ENCODE peak calls at places on chromosome 2, in five cellular contexts. M is H1, R is HepG2, L is GM12878, C is NT2/D1. H is an unnamed sample.

GRCh38 chr2:119523959-119524694 is at the start of gene SCTR:
- DNase-seq in M (peak), R (no peak), L (no peak), C (no peak), H (no peak)

GRCh38 chr2:222797308-222797707 is 63.5 kb upstream of the ACSL3 start:
- DNase-seq in M (no peak), R (peak), L (no peak), C (no peak), H (peak)

GRCh38 chr2:104465978-104466377 is 387.9 kb upstream of the POU3F3 start:
- DNase-seq in M (no peak), R (no peak), L (no peak), C (no peak), H (no peak)

GRCh38 chr2:237295889-237296480 is 118.0 kb downstream of the COL6A3 start:
- DNase-seq in M (no peak), R (no peak), L (no peak), C (no peak), H (no peak)

GRCh38 chr2:219104107-219105050 is 43.7 kb upstream of the IHH start:
- DNase-seq in M (no peak), R (peak), L (no peak), C (peak), H (peak)

GRCh38 chr2:159449504-159450124 is 163.1 kb upstream of the WDSUB1 start:
- DNase-seq in M (no peak), R (no peak), L (no peak), C (no peak), H (no peak)

GRCh38 chr2:98376301-98376945 is 30.2 kb downstream of the CNGA3 start:
- DNase-seq in M (peak), R (no peak), L (no peak), C (no peak), H (no peak)

GRCh38 chr2:224038049-224038829 is 847 bp downstream of the SERPINE2 start:
- DNase-seq in M (peak), R (peak), L (no peak), C (peak), H (peak)

GRCh38 chr2:200357845-200358244 is 51.4 kb downstream of the SPATS2L start:
- DNase-seq in M (no peak), R (no peak), L (no peak), C (no peak), H (no peak)

GRCh38 chr2:98985905-98986666 is 50.1 kb upstream of the CRACDL start:
- DNase-seq in M (no peak), R (no peak), L (no peak), C (no peak), H (no peak)

GRCh38 chr2:171136024-171136423 is 24.7 kb downstream of the TLK1 start:
- DNase-seq in M (no peak), R (no peak), L (peak), C (no peak), H (no peak)

GRCh38 chr2:12502759-12503158 is 214.0 kb upstream of the TRIB2 start:
- DNase-seq in M (no peak), R (no peak), L (no peak), C (no peak), H (no peak)

DNA sequence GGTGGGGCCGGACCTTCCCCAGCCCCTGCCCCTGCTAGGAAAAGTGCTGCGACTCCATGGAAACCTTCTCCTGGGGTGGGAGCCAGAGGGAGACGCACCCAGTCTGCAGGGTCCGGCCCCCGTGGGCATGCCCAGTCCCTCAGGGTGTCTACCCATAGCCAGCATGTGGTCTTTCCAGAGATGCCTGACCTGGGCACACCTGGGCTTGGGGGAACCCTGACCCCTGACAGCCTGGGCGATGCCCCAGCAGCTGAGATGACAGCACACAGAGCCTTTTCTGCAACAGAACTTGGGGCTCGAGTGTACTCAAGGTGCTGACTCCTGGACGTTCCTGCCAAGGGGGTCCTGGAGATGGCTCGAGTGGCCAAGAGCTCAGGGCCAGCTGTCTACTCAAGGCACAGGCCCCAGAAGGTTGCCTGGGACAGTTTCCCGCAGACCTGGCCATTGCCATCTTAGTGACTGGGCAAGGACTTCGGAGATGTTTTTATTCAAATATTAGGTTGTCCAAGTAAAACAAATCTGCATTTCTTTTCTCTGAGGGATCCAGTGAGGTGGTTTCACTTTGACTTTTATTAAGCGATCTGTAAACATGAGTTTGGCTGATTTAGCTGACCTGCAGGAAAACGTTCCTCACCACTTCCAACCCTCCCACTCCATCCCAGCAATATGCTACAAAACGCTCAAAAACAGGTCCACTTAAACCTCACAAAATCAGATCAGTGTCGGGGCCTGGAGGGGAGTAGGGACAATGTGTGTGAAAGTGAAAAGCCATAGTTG is 228.0 kb downstream of the EIPR1 start:
- DNase-seq in M (no peak), R (no peak), L (no peak), C (no peak), H (no peak)
- TF ChIP-seq SUZ12 in M (no peak), R (no peak), L (no peak), C (no peak), H (no peak)

DNA sequence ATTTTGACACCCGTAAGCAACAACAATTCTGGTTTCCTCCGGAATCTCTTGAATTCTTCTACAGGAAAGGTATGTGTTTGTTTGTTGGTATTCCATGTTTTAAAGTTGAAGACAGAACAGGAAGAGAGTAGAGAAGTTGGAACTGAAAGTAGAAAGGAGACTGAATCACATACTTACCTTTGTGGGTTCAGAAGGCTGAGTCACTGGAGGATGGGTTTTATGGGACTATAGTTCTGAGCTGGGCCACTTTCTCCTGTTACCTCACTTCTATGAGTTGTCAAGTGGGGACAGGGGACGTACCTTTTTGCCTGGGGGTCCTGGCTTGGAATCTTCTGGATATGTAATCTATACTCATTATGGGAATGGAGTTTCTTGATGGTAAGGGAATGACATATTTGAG is 40.9 kb downstream of the KDM3A start:
- DNase-seq in M (no peak), R (no peak), L (no peak), C (no peak), H (no peak)
- TF ChIP-seq SUZ12 in M (no peak), R (no peak), L (no peak), C (no peak), H (no peak)

DNA sequence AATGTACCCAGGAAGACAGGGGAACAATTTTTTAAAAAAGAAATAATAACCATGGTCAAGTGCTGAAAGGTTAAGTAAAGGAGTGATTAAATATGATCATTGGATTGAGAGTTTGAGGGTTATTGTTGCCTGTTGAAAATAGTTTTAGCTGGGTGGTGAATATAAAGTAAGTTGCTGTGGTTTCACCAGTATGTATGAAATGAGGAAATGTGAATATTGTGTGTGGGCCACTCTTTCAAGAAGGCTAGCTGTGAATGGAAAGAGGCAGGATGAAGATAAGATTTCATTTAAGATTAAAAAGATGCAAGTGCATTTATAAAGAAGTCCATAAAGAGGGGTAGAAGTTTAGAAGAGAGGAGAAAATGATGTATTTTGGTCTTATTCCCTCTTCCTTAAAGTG is 53.8 kb downstream of the GULP1 start:
- DNase-seq in M (no peak), R (no peak), L (no peak), C (no peak), H (no peak)
- TF ChIP-seq SUZ12 in M (no peak), R (no peak), L (no peak), C (no peak), H (no peak)

DNA sequence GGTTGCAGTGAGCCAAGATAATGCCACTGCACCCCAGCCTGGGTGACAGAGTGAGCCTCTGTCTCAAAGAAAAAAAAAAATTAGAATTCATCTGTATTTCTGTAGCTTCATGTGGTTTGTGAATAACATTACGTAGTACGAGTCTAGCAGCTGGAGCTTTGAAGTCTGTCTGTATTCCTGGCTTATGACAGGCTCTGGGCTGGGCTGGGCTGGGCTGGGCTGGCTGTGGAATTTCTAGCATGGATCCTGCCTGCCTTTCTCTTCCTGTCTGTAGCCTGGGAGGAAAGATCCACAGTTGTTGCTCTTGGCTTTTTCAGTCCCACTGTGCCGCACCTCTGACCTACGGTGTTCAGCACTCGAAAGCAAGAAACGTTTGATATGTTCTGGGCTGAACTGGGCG is 55.5 kb downstream of the BOLA3 start:
- DNase-seq in M (peak), R (no peak), L (no peak), C (no peak), H (no peak)
- TF ChIP-seq SUZ12 in M (no peak), R (no peak), L (no peak), C (no peak), H (no peak)

GRCh38 chr2:109663721-109664120 is 49.6 kb downstream of the SOWAHC start:
- DNase-seq in M (no peak), R (peak), L (no peak), C (no peak), H (no peak)

GRCh38 chr2:109659356-109660045 is 45.3 kb downstream of the SOWAHC start:
- DNase-seq in M (no peak), R (no peak), L (no peak), C (no peak), H (no peak)

GRCh38 chr2:109662889-109663288 is 48.7 kb downstream of the SOWAHC start:
- DNase-seq in M (no peak), R (peak), L (no peak), C (no peak), H (no peak)

GRCh38 chr2:109655287-109655686 is 41.1 kb downstream of the SOWAHC start:
- DNase-seq in M (no peak), R (no peak), L (no peak), C (no peak), H (no peak)

DNA sequence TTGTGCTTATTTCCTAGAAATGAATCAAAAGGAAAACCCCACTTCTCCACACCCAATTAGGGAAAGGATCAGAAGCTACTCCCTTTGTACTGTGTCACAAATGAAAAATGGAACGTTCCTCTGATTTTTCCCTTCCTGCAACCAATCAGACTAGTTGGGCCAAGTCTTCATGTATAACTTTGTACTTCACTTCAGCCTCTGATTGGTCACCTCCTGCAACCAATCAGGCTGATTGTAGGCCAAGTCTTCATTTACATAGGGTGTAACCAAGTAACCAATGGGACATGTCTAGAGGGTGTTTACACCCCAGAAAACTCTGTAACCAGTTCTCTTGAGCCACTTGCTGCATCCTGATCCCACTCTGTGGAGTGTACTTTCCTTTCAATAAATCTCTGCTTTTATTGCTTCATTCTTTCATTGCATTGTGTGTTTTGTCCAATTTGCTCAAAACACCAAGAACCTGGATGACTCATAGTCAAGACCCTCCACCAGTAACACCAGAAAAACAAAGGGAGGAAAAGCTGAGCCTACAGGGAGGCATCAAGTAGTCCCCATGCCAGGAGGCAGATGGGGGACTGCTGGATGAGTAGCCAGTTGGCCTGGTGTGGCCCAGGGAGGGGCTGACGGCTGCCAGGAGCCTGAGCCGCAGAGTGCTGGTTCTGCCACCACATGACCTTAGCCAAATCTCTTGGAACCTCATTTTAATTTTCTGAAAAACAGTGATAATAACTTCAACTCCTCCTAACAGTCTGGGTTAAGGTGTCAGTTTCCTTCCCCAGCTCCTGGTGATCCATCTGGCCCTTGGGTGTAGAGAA is 46.1 kb downstream of the SOWAHC start:
- DNase-seq in M (no peak), R (peak), L (no peak), C (no peak), H (no peak)
- TF ChIP-seq SUZ12 in M (no peak), R (no peak), L (no peak), C (no peak), H (no peak)

GRCh38 chr2:115071534-115071933 is 629.1 kb downstream of the DPP10 start:
- DNase-seq in M (no peak), R (no peak), L (no peak), C (no peak), H (no peak)
- TF ChIP-seq SUZ12 in M (no peak), R (no peak), L (no peak), C (no peak), H (no peak)

GRCh38 chr2:10549621-10550020 is 101.5 kb upstream of the ODC1 start:
- DNase-seq in M (no peak), R (no peak), L (no peak), C (no peak), H (no peak)

GRCh38 chr2:10552871-10553245 is 104.7 kb upstream of the ODC1 start:
- DNase-seq in M (no peak), R (no peak), L (no peak), C (no peak), H (no peak)

GRCh38 chr2:10550206-10551001 is 102.3 kb upstream of the ODC1 start:
- DNase-seq in M (no peak), R (no peak), L (no peak), C (no peak), H (no peak)

GRCh38 chr2:10551496-10551895 is 103.4 kb upstream of the ODC1 start:
- DNase-seq in M (no peak), R (no peak), L (no peak), C (no peak), H (no peak)

GRCh38 chr2:10552220-10552870 is 104.2 kb upstream of the ODC1 start:
- DNase-seq in M (no peak), R (no peak), L (no peak), C (no peak), H (no peak)
- TF ChIP-seq SUZ12 in M (no peak), R (no peak), L (no peak), C (no peak), H (no peak)

GRCh38 chr2:49165662-49166061 is 11.3 kb upstream of the FSHR start:
- DNase-seq in M (no peak), R (no peak), L (no peak), C (no peak), H (no peak)
- TF ChIP-seq SUZ12 in M (no peak), R (no peak), L (no peak), C (no peak), H (no peak)

GRCh38 chr2:182730486-182730885 is 14.4 kb downstream of the DNAJC10 start:
- DNase-seq in M (no peak), R (no peak), L (no peak), C (no peak), H (no peak)

GRCh38 chr2:182728028-182728427 is 12.0 kb downstream of the DNAJC10 start:
- DNase-seq in M (no peak), R (no peak), L (no peak), C (no peak), H (no peak)

GRCh38 chr2:182729710-182730339 is 13.8 kb downstream of the DNAJC10 start:
- DNase-seq in M (no peak), R (no peak), L (no peak), C (no peak), H (no peak)

GRCh38 chr2:182733572-182733971 is 17.5 kb downstream of the DNAJC10 start:
- DNase-seq in M (no peak), R (no peak), L (no peak), C (no peak), H (no peak)

DNA sequence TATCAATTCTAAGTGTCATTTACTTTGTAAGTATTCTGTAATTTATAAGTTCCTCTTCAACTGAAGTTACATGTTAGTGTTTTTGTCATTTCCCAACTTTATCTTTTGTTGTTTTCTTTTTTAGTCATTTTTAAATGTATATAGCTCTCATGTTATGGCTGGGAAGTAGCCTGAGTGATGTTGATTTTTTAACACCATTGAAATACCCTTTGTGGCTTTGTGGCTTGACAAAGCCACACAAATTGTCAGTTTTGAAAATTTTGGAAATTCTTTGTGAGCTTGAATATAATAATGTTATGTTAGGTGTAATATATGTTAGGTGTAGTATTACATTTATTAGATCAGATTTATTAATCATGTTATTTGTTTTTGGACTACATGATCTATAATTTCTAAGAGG is 16.7 kb downstream of the DNAJC10 start:
- DNase-seq in M (no peak), R (no peak), L (no peak), C (no peak), H (no peak)
- TF ChIP-seq SUZ12 in M (no peak), R (no peak), L (no peak), C (no peak), H (no peak)

DNA sequence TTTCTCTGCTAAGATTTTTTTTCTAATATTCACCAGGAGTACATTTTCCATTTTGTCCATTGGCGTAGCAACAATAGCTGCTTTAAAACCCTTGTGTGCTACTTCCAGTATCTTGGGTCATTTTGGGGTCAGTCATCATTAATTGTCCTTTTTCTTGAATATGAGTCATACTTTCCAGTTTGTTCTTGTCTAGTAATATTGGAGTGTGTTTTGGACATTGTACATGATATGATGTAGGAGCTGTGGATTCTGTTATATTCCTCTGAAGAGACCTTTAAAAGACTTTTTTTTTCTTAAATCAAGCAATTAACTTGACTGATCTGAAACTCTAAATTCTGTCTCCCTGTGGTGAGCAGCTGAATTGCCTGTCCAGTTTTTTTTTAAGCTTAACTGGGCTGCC is 40.8 kb downstream of the AGPS start:
- DNase-seq in M (no peak), R (no peak), L (no peak), C (no peak), H (no peak)
- TF ChIP-seq SUZ12 in M (no peak), R (no peak), L (no peak), C (no peak), H (no peak)

H was measured in HEK293T.